ENCODE peak calls at places on chromosomes 7 and 10, in ten cellular contexts. X, O, Q, C, K, Z, Y, M, B and L are unnamed samples.

GRCh38 chr7:42739591-42739990 is 172.3 kb downstream of the C7orf25 start:
- DNase-seq in X (no peak), C (peak; percentile 20), O (no peak), Q (no peak), Y (no peak), K (no peak), Z (no peak), B (no peak), M (no peak), L (peak; percentile 92)

GRCh38 chr10:133012573-133013359 is 70.4 kb upstream of the CFAP46 start:
- DNase-seq in Y (no peak), B (no peak), Z (peak; percentile 49), C (no peak), X (no peak), M (no peak), O (no peak), K (no peak), Q (no peak), L (no peak)

GRCh38 chr10:12396093-12396492 is 46.7 kb downstream of the CAMK1D start:
- DNase-seq in Y (no peak), X (no peak), C (no peak), K (no peak), Z (no peak), Q (no peak), B (no peak), O (no peak), M (no peak), L (no peak)

GRCh38 chr7:24972991-24973390 is 7.0 kb downstream of the OSBPL3 start:
- DNase-seq in K (no peak), Z (no peak), Y (peak; percentile 76), X (no peak), C (peak; percentile 38), B (no peak), M (no peak), O (no peak), Q (no peak), L (no peak)

GRCh38 chr7:64643567-64643966 is 22.4 kb upstream of the ZNF107 start:
- DNase-seq in Z (no peak), X (no peak), C (no peak), Y (no peak), O (no peak), Q (no peak), K (no peak), M (no peak), B (no peak), L (no peak)

GRCh38 chr7:74424291-74424880 is 29.3 kb upstream of the GTF2IRD1 start:
- DNase-seq in M (no peak), B (no peak), O (no peak), X (no peak), Q (no peak), Z (no peak), K (no peak), Y (no peak), C (no peak), L (no peak)

GRCh38 chr7:73442222-73442902 is 8.8 kb downstream of the FZD9 start:
- DNase-seq in Y (no peak), M (no peak), C (no peak), K (no peak), O (no peak), X (no peak), B (no peak), Q (no peak), Z (peak; percentile 84), L (no peak)

GRCh38 chr7:131562941-131563340 is 6.5 kb upstream of the PODXL start:
- DNase-seq in Q (no peak), B (no peak), X (no peak), O (no peak), M (no peak), K (no peak), C (no peak), Y (peak; percentile 80), Z (no peak), L (no peak)

GRCh38 chr7:12583922-12584321 is 13.4 kb downstream of the SCIN start:
- DNase-seq in Z (no peak), X (no peak), B (no peak), Q (no peak), M (no peak), C (no peak), Y (no peak), K (no peak), O (no peak), L (no peak)